ENCODE peak calls at places on chromosomes 7 and 10, in four cellular contexts. One of them, this sample, is unnamed.

GRCh38 chr7:43758861-43759683 is 592 bp downstream of the BLVRA start:
- DNase-seq in HCT116: no peak
- DNase-seq in stomach: peak
- DNase-seq in uterus: peak
- DNase-seq in this sample: peak

GRCh38 chr7:126845331-126845730 is 407.4 kb downstream of the GRM8 start:
- DNase-seq in HCT116: no peak
- DNase-seq in stomach: no peak
- DNase-seq in uterus: no peak
- DNase-seq in this sample: no peak

GRCh38 chr7:46003896-46004875 is 83.1 kb upstream of the IGFBP3 start:
- DNase-seq in HCT116: peak
- DNase-seq in stomach: no peak
- DNase-seq in uterus: no peak
- DNase-seq in this sample: no peak

GRCh38 chr7:17313175-17313574 is 14.7 kb downstream of the AHR start:
- DNase-seq in HCT116: no peak
- DNase-seq in stomach: no peak
- DNase-seq in uterus: no peak
- DNase-seq in this sample: no peak

GRCh38 chr7:46006723-46007122 is 85.7 kb upstream of the IGFBP3 start:
- DNase-seq in HCT116: no peak
- DNase-seq in stomach: no peak
- DNase-seq in uterus: no peak
- DNase-seq in this sample: no peak

GRCh38 chr10:123381271-123381670 is 227.1 kb downstream of the BUB3 start:
- DNase-seq in HCT116: no peak
- DNase-seq in stomach: no peak
- DNase-seq in uterus: no peak
- DNase-seq in this sample: no peak

GRCh38 chr10:30750971-30751677 is 121.6 kb upstream of the LYZL2 start:
- DNase-seq in HCT116: no peak
- DNase-seq in stomach: no peak
- DNase-seq in uterus: no peak
- DNase-seq in this sample: no peak

GRCh38 chr7:18570890-18571478 is 75.4 kb downstream of the HDAC9 start:
- DNase-seq in HCT116: peak
- DNase-seq in stomach: no peak
- DNase-seq in uterus: no peak
- DNase-seq in this sample: no peak

GRCh38 chr10:68462536-68462935 is 9.2 kb downstream of the DNA2 start:
- DNase-seq in HCT116: no peak
- DNase-seq in stomach: no peak
- DNase-seq in uterus: no peak
- DNase-seq in this sample: no peak

GRCh38 chr7:102264367-102264891 is 22.2 kb upstream of the SH2B2 start:
- DNase-seq in HCT116: no peak
- DNase-seq in stomach: no peak
- DNase-seq in uterus: no peak
- DNase-seq in this sample: no peak

GRCh38 chr7:135661311-135662122 is 797 bp upstream of the STMP1 start:
- DNase-seq in HCT116: no peak
- DNase-seq in stomach: peak
- DNase-seq in uterus: no peak
- DNase-seq in this sample: no peak

GRCh38 chr10:22460101-22460500 is 114.8 kb downstream of the SPAG6 start:
- DNase-seq in HCT116: no peak
- DNase-seq in stomach: no peak
- DNase-seq in uterus: no peak
- DNase-seq in this sample: no peak

GRCh38 chr7:12174931-12175330 is 36.2 kb upstream of the TMEM106B start:
- DNase-seq in HCT116: no peak
- DNase-seq in stomach: no peak
- DNase-seq in uterus: no peak
- DNase-seq in this sample: no peak

GRCh38 chr10:11647676-11648075 is 36.2 kb upstream of the USP6NL start:
- DNase-seq in HCT116: no peak
- DNase-seq in stomach: no peak
- DNase-seq in uterus: no peak
- DNase-seq in this sample: no peak

GRCh38 chr7:155208681-155209477 is 88.8 kb upstream of the INSIG1 start:
- DNase-seq in HCT116: peak
- DNase-seq in stomach: no peak
- DNase-seq in uterus: no peak
- DNase-seq in this sample: no peak

GRCh38 chr7:25031432-25031831 is 51.5 kb upstream of the OSBPL3 start:
- DNase-seq in HCT116: no peak
- DNase-seq in stomach: no peak
- DNase-seq in uterus: no peak
- DNase-seq in this sample: no peak

GRCh38 chr10:88379575-88379974 is 203.5 kb downstream of the RNLS start:
- DNase-seq in HCT116: no peak
- DNase-seq in stomach: no peak
- DNase-seq in uterus: no peak
- DNase-seq in this sample: peak

GRCh38 chr7:41885748-41886147 is 182.9 kb upstream of the INHBA start:
- DNase-seq in HCT116: no peak
- DNase-seq in stomach: no peak
- DNase-seq in uterus: no peak
- DNase-seq in this sample: no peak

GRCh38 chr7:73341877-73342276 is 13.9 kb downstream of the FKBP6 start:
- DNase-seq in HCT116: peak
- DNase-seq in stomach: no peak
- DNase-seq in uterus: no peak
- DNase-seq in this sample: no peak

GRCh38 chr10:114538544-114538906 is 119.5 kb downstream of the ABLIM1 start:
- DNase-seq in HCT116: no peak
- DNase-seq in stomach: peak
- DNase-seq in uterus: no peak
- DNase-seq in this sample: peak

GRCh38 chr10:101485681-101486554 is 102.1 kb downstream of the POLL start:
- DNase-seq in HCT116: no peak
- DNase-seq in stomach: no peak
- DNase-seq in uterus: peak
- DNase-seq in this sample: peak

GRCh38 chr7:77184990-77185389 is 14.6 kb downstream of the FGL2 start:
- DNase-seq in HCT116: no peak
- DNase-seq in stomach: no peak
- DNase-seq in uterus: no peak
- DNase-seq in this sample: no peak

GRCh38 chr10:69696073-69696731 is 66.2 kb downstream of the FAM241B start:
- DNase-seq in HCT116: peak
- DNase-seq in stomach: no peak
- DNase-seq in uterus: no peak
- DNase-seq in this sample: no peak

GRCh38 chr10:117537436-117537903 is 5.1 kb upstream of the EMX2 start:
- DNase-seq in HCT116: no peak
- DNase-seq in stomach: no peak
- DNase-seq in uterus: peak
- DNase-seq in this sample: no peak

GRCh38 chr7:140635821-140636220 is 4.8 kb downstream of the DENND2A start:
- DNase-seq in HCT116: no peak
- DNase-seq in stomach: no peak
- DNase-seq in uterus: no peak
- DNase-seq in this sample: no peak
- H3K4me3 ChIP-seq in HCT116: no peak
- H3K4me3 ChIP-seq in stomach: no peak
- H3K4me3 ChIP-seq in uterus: no peak
- H3K4me3 ChIP-seq in this sample: no peak

GRCh38 chr10:86953747-86954680 is 3.4 kb downstream of the MMRN2 start:
- DNase-seq in HCT116: no peak
- DNase-seq in stomach: no peak
- DNase-seq in uterus: peak
- DNase-seq in this sample: no peak
- H3K4me3 ChIP-seq in HCT116: no peak
- H3K4me3 ChIP-seq in stomach: peak
- H3K4me3 ChIP-seq in uterus: no peak
- H3K4me3 ChIP-seq in this sample: no peak

DNA sequence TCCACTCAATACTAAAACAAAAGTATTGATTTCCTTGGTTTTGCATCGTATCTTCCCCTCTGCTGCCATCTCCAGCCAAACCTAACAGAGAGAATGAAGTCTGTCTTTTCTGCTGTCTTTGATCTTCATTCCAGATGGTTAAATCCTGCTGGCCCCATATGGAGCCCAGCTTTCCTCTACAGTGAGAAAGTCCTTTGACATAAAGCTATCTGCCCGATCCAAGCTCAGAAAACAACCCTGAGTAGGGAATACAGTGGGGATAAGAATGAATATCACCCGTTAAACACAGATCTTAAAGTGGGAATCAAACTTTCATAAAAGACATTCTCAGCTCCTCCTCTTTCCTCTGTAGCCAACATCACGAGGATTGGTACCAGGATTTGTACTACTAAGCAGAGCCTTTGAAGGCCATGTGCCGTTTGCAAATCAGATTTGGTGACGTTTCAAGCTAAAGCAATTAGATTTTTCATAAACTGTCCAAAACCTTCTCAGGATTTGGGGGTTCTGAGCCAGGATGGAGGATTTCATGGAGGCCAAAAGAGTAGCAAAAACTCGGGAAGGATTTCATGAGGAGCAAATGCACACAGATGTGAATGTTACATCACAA is 30.9 kb upstream of the GPAM start:
- DNase-seq in HCT116: no peak
- DNase-seq in stomach: no peak
- DNase-seq in uterus: no peak
- DNase-seq in this sample: no peak
- H3K4me3 ChIP-seq in HCT116: no peak
- H3K4me3 ChIP-seq in stomach: no peak
- H3K4me3 ChIP-seq in uterus: no peak
- H3K4me3 ChIP-seq in this sample: no peak

DNA sequence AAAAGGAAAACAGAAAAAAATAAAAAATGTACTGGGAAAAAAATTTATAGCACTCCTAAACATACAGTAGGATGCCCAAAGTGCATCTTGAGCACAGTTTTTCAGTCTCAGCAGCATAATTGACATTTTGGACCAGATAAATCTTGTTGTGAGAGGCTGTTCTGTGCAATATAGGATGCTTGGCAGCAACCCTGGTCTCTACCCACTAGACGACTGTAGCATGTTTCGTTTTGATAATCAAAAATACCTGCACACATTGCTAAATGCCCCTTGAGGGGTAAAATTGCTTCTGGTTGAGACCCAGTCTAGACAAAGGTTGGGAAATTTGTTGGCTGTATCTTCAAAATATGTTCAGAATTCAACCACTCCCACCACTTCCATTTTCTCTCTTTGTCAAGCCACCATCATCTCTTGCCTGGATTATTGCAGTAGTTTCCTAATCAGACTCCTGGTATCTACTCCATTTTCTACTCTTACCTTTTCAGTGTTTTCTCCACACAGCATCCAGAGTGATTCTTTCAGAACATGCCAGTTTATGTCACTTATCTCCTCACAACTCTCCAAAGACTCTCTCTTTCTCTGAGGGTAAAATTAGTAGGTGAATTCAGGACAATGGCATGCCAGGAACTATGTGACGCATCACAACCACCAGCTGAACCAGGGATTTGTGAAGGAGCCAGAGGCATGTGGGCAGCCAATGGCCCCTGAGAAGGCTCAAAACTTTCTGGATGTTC is 91.4 kb downstream of the GPR85 start:
- DNase-seq in HCT116: no peak
- DNase-seq in stomach: no peak
- DNase-seq in uterus: no peak
- DNase-seq in this sample: no peak
- H3K4me3 ChIP-seq in HCT116: no peak
- H3K4me3 ChIP-seq in stomach: no peak
- H3K4me3 ChIP-seq in uterus: no peak
- H3K4me3 ChIP-seq in this sample: no peak

DNA sequence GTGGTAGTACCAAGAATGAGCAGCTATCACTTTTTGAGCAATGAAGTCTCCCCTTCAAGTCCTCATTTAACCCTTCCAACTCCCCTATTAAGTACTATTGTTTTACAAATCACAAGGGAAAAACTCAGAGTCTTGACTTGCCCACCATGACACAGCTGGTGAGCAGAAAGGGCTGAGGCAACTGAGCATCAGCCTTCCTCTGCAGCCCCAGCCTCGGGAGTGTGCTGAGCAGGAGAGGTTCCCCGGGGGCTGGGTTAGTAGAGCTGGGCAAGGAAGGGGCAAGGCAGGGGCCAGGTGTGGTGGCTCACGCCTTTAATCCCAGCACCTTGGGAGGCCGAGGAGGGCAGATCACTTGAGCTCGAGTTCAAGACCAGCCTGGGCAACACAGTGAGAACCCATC is 3.2 kb downstream of the FRAT2 start:
- DNase-seq in HCT116: no peak
- DNase-seq in stomach: no peak
- DNase-seq in uterus: no peak
- DNase-seq in this sample: no peak
- H3K4me3 ChIP-seq in HCT116: no peak
- H3K4me3 ChIP-seq in stomach: peak
- H3K4me3 ChIP-seq in uterus: no peak
- H3K4me3 ChIP-seq in this sample: peak

DNA sequence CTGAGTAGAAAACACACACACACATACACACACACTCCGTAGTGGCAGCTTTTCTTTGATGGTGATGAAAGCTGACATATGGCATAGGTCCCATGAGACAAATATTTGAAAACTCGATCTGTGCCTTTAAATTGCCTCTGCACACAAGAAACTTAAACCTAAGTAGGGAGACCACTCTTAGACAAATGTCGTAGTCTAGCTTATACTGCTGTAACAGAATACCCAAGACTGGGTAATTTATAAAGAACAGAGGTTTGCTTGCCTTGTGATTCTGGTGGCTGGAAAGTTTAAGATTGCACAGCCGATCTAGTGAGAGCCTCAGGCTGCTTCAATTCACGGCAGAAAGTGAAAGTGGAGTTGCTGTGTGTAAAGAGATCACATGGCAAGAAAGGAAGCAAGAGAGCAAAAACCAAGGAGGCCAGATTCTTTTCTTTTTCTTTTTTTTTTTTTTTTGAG is 489.4 kb upstream of the SORCS1 start:
- DNase-seq in HCT116: no peak
- DNase-seq in stomach: no peak
- DNase-seq in uterus: no peak
- DNase-seq in this sample: peak
- H3K4me3 ChIP-seq in HCT116: no peak
- H3K4me3 ChIP-seq in stomach: peak
- H3K4me3 ChIP-seq in uterus: peak
- H3K4me3 ChIP-seq in this sample: peak

This sample was measured in colonic mucosa.